ENCODE peak calls at places on chromosomes 2 and 18, in ten cellular contexts. J is foreskin fibroblast; L is stimulated activated naive CD4-positive, alpha-beta T cell treated with Interleukin-2 at 50 U/mL for 16 hours; U is A549; D is MCF 10A; M is ovary; P is MV-4-11; H is fibroblast of gingiva; F is lower lobe of right lung; B is GM18507. K is an unnamed sample.

GRCh38 chr2:96146151-96146880 is 1.1 kb upstream of the DUSP2 start:
- DNase-seq in J (no peak), L (peak; percentile 92), U (no peak), D (peak; percentile 47), M (peak; percentile 26), P (peak; percentile 50), H (no peak), F (peak; percentile 81), B (peak; percentile 70), K (peak; percentile 49)

GRCh38 chr18:67265464-67266245 is 250.9 kb downstream of the DSEL start:
- DNase-seq in J (peak; percentile 71), L (no peak), U (no peak), D (peak; percentile 84), M (no peak), P (no peak), H (peak; percentile 90), F (no peak), B (no peak), K (no peak)

GRCh38 chr2:28644760-28645159 is 106.9 kb upstream of the PPP1CB start:
- DNase-seq in J (no peak), L (no peak), U (no peak), D (no peak), M (no peak), P (no peak), H (no peak), F (no peak), B (no peak), K (no peak)

GRCh38 chr2:240560084-240560479 is at the start of gene DUSP28:
- DNase-seq in J (peak; percentile 97), L (peak; percentile 88), U (peak; percentile 93), D (peak; percentile 86), M (peak; percentile 91), P (peak; percentile 84), H (peak; percentile 87), F (peak; percentile 97), B (peak; percentile 81), K (peak; percentile 94)

GRCh38 chr18:43525149-43525548 is 247.9 kb upstream of the SYT4 start:
- DNase-seq in J (no peak), L (no peak), U (no peak), D (peak; percentile 10), M (no peak), P (no peak), H (no peak), F (no peak), B (no peak), K (no peak)

GRCh38 chr18:77557030-77557429 is 307.4 kb downstream of the GALR1 start:
- DNase-seq in J (peak; percentile 1), L (no peak), U (no peak), D (peak; percentile 7), M (no peak), P (no peak), H (no peak), F (no peak), B (no peak), K (no peak)

GRCh38 chr2:233005096-233005495 is 8.0 kb downstream of the NGEF start:
- DNase-seq in J (no peak), L (no peak), U (no peak), D (no peak), M (no peak), P (no peak), H (no peak), F (no peak), B (no peak), K (no peak)

GRCh38 chr2:189641565-189641964 is 19.7 kb upstream of the ASNSD1 start:
- DNase-seq in J (peak; percentile 28), L (peak; percentile 6), U (no peak), D (no peak), M (no peak), P (no peak), H (no peak), F (no peak), B (no peak), K (no peak)

GRCh38 chr2:186670831-186671230 is 23.0 kb upstream of the FAM171B start:
- DNase-seq in J (no peak), L (no peak), U (no peak), D (no peak), M (no peak), P (no peak), H (no peak), F (no peak), B (no peak), K (no peak)

GRCh38 chr2:122519806-122520205 is 764.4 kb downstream of the TSN start:
- DNase-seq in J (no peak), L (no peak), U (no peak), D (peak; percentile 3), M (no peak), P (no peak), H (no peak), F (no peak), B (no peak), K (no peak)

GRCh38 chr18:41814651-41815050 is 140.4 kb upstream of the PIK3C3 start:
- DNase-seq in J (no peak), L (no peak), U (no peak), D (no peak), M (no peak), P (no peak), H (no peak), F (no peak), B (no peak), K (no peak)

GRCh38 chr2:152925540-152926448 is 207.4 kb downstream of the ARL6IP6 start:
- DNase-seq in J (no peak), L (no peak), U (peak; percentile 75), D (peak; percentile 94), M (peak; percentile 65), P (peak; percentile 68), H (no peak), F (peak; percentile 60), B (peak; percentile 5), K (no peak)

GRCh38 chr2:171673928-171674327 is 13.3 kb upstream of the DYNC1I2 start:
- DNase-seq in J (no peak), L (no peak), U (no peak), D (no peak), M (no peak), P (no peak), H (no peak), F (no peak), B (no peak), K (no peak)

GRCh38 chr2:152421521-152422367 is 86.8 kb downstream of the FMNL2 start:
- DNase-seq in J (peak; percentile 97), L (no peak), U (peak; percentile 92), D (peak; percentile 98), M (no peak), P (peak; percentile 94), H (peak; percentile 92), F (no peak), B (peak; percentile 12), K (no peak)

GRCh38 chr18:75923169-75923568 is 495.7 kb upstream of the SMIM21 start:
- DNase-seq in J (peak; percentile 52), L (no peak), U (peak; percentile 65), D (peak; percentile 100), M (peak; percentile 39), P (no peak), H (peak; percentile 43), F (peak; percentile 55), B (no peak), K (peak; percentile 75)

GRCh38 chr2:73238976-73239375 is 4.9 kb downstream of the CCT7 start:
- DNase-seq in J (no peak), L (no peak), U (no peak), D (no peak), M (no peak), P (no peak), H (no peak), F (no peak), B (no peak), K (no peak)

K was measured in left ventricle myocardium inferior.